ENCODE peak calls at places on chromosome 15, in six cellular contexts. One of them, this sample, is unnamed.

GRCh38 chr15:51776952-51777574 is 25.7 kb downstream of the TMOD2 start:
- DNase-seq in AG10803: peak
- DNase-seq in choroid plexus epithelial cell: peak
- DNase-seq in uterus: peak
- DNase-seq in dorsolateral prefrontal cortex: no peak
- DNase-seq in aorta: peak
- DNase-seq in this sample: no peak

GRCh38 chr15:50189630-50190029 is 7.6 kb downstream of the SLC27A2 start:
- DNase-seq in dorsolateral prefrontal cortex: no peak
- DNase-seq in AG10803: no peak
- DNase-seq in uterus: no peak
- DNase-seq in choroid plexus epithelial cell: no peak
- DNase-seq in aorta: no peak
- DNase-seq in this sample: no peak

GRCh38 chr15:29835301-29835700 is 13.0 kb upstream of the TJP1 start:
- DNase-seq in choroid plexus epithelial cell: peak
- DNase-seq in AG10803: no peak
- DNase-seq in dorsolateral prefrontal cortex: no peak
- DNase-seq in aorta: no peak
- DNase-seq in uterus: no peak
- DNase-seq in this sample: no peak

GRCh38 chr15:58520464-58520863 is 88.7 kb downstream of the LIPC start:
- DNase-seq in aorta: no peak
- DNase-seq in uterus: no peak
- DNase-seq in choroid plexus epithelial cell: no peak
- DNase-seq in AG10803: no peak
- DNase-seq in dorsolateral prefrontal cortex: no peak
- DNase-seq in this sample: no peak

GRCh38 chr15:64740361-64741170 is 34.8 kb downstream of the RBPMS2 start:
- DNase-seq in AG10803: peak
- DNase-seq in choroid plexus epithelial cell: peak
- DNase-seq in aorta: no peak
- DNase-seq in dorsolateral prefrontal cortex: no peak
- DNase-seq in uterus: peak
- DNase-seq in this sample: no peak

GRCh38 chr15:79172801-79173460 is 82.4 kb upstream of the RASGRF1 start:
- DNase-seq in aorta: no peak
- DNase-seq in dorsolateral prefrontal cortex: no peak
- DNase-seq in AG10803: no peak
- DNase-seq in uterus: no peak
- DNase-seq in choroid plexus epithelial cell: no peak
- DNase-seq in this sample: peak

GRCh38 chr15:68196445-68197169 is 8.5 kb downstream of the CALML4 start:
- DNase-seq in dorsolateral prefrontal cortex: no peak
- DNase-seq in choroid plexus epithelial cell: no peak
- DNase-seq in AG10803: no peak
- DNase-seq in uterus: no peak
- DNase-seq in aorta: no peak
- DNase-seq in this sample: peak

GRCh38 chr15:54149115-54149531 is 170.9 kb downstream of the UNC13C start:
- DNase-seq in dorsolateral prefrontal cortex: no peak
- DNase-seq in choroid plexus epithelial cell: peak
- DNase-seq in aorta: no peak
- DNase-seq in uterus: no peak
- DNase-seq in AG10803: no peak
- DNase-seq in this sample: no peak

GRCh38 chr15:35427091-35427490 is 118.9 kb downstream of the DPH6 start:
- DNase-seq in AG10803: peak
- DNase-seq in uterus: no peak
- DNase-seq in dorsolateral prefrontal cortex: no peak
- DNase-seq in choroid plexus epithelial cell: peak
- DNase-seq in aorta: no peak
- DNase-seq in this sample: no peak

GRCh38 chr15:77985031-77985930 is 92.2 kb downstream of the TBC1D2B start:
- DNase-seq in dorsolateral prefrontal cortex: no peak
- DNase-seq in aorta: peak
- DNase-seq in choroid plexus epithelial cell: no peak
- DNase-seq in AG10803: no peak
- DNase-seq in uterus: no peak
- DNase-seq in this sample: no peak

GRCh38 chr15:33859992-33860545 is 108.2 kb upstream of the CHRM5 start:
- DNase-seq in choroid plexus epithelial cell: no peak
- DNase-seq in aorta: no peak
- DNase-seq in AG10803: no peak
- DNase-seq in uterus: no peak
- DNase-seq in dorsolateral prefrontal cortex: no peak
- DNase-seq in this sample: no peak

GRCh38 chr15:65824031-65824743 is 32.1 kb upstream of the DENND4A start:
- DNase-seq in uterus: peak
- DNase-seq in aorta: peak
- DNase-seq in dorsolateral prefrontal cortex: no peak
- DNase-seq in choroid plexus epithelial cell: peak
- DNase-seq in AG10803: peak
- DNase-seq in this sample: no peak

GRCh38 chr15:68561146-68561545 is 17.6 kb upstream of the CORO2B start:
- DNase-seq in uterus: peak
- DNase-seq in dorsolateral prefrontal cortex: no peak
- DNase-seq in aorta: no peak
- DNase-seq in choroid plexus epithelial cell: no peak
- DNase-seq in AG10803: no peak
- DNase-seq in this sample: peak

GRCh38 chr15:87419341-87419740 is 837.2 kb downstream of the NTRK3 start:
- DNase-seq in choroid plexus epithelial cell: no peak
- DNase-seq in uterus: no peak
- DNase-seq in aorta: no peak
- DNase-seq in AG10803: peak
- DNase-seq in dorsolateral prefrontal cortex: no peak
- DNase-seq in this sample: no peak

GRCh38 chr15:52252781-52253180 is 42.8 kb downstream of the MYO5C start:
- DNase-seq in aorta: no peak
- DNase-seq in dorsolateral prefrontal cortex: no peak
- DNase-seq in AG10803: peak
- DNase-seq in choroid plexus epithelial cell: peak
- DNase-seq in uterus: no peak
- DNase-seq in this sample: no peak

GRCh38 chr15:35479423-35479822 is 66.5 kb downstream of the DPH6 start:
- DNase-seq in AG10803: no peak
- DNase-seq in uterus: no peak
- DNase-seq in dorsolateral prefrontal cortex: no peak
- DNase-seq in choroid plexus epithelial cell: no peak
- DNase-seq in aorta: no peak
- DNase-seq in this sample: no peak

GRCh38 chr15:42704492-42704926 is 32.4 kb downstream of the CDAN1 start:
- DNase-seq in AG10803: peak
- DNase-seq in dorsolateral prefrontal cortex: no peak
- DNase-seq in aorta: peak
- DNase-seq in choroid plexus epithelial cell: peak
- DNase-seq in uterus: peak
- DNase-seq in this sample: peak

GRCh38 chr15:62307551-62307950 is 142.5 kb upstream of the C2CD4B start:
- DNase-seq in choroid plexus epithelial cell: peak
- DNase-seq in uterus: no peak
- DNase-seq in aorta: no peak
- DNase-seq in dorsolateral prefrontal cortex: no peak
- DNase-seq in AG10803: peak
- DNase-seq in this sample: no peak

GRCh38 chr15:89457086-89457485 is 39.3 kb downstream of the RHCG start:
- DNase-seq in aorta: no peak
- DNase-seq in AG10803: peak
- DNase-seq in dorsolateral prefrontal cortex: no peak
- DNase-seq in choroid plexus epithelial cell: peak
- DNase-seq in uterus: no peak
- DNase-seq in this sample: no peak

GRCh38 chr15:92833493-92834271 is 66.4 kb upstream of the CHD2 start:
- DNase-seq in aorta: no peak
- DNase-seq in AG10803: no peak
- DNase-seq in choroid plexus epithelial cell: no peak
- DNase-seq in uterus: no peak
- DNase-seq in dorsolateral prefrontal cortex: no peak
- DNase-seq in this sample: no peak

GRCh38 chr15:90840157-90840855 is 28.1 kb upstream of the FURIN start:
- DNase-seq in choroid plexus epithelial cell: no peak
- DNase-seq in dorsolateral prefrontal cortex: no peak
- DNase-seq in aorta: no peak
- DNase-seq in uterus: no peak
- DNase-seq in AG10803: no peak
- DNase-seq in this sample: no peak
- H3K4me3 ChIP-seq in choroid plexus epithelial cell: no peak
- H3K4me3 ChIP-seq in dorsolateral prefrontal cortex: no peak
- H3K4me3 ChIP-seq in aorta: no peak
- H3K4me3 ChIP-seq in uterus: no peak
- H3K4me3 ChIP-seq in AG10803: no peak
- H3K4me3 ChIP-seq in this sample: no peak

GRCh38 chr15:84731774-84732173 is 15.8 kb upstream of the SEC11A start:
- DNase-seq in AG10803: peak
- DNase-seq in choroid plexus epithelial cell: peak
- DNase-seq in uterus: no peak
- DNase-seq in aorta: no peak
- DNase-seq in dorsolateral prefrontal cortex: no peak
- DNase-seq in this sample: no peak

GRCh38 chr15:84737005-84737404 is 11.4 kb upstream of the ZNF592 start:
- DNase-seq in dorsolateral prefrontal cortex: no peak
- DNase-seq in choroid plexus epithelial cell: no peak
- DNase-seq in aorta: no peak
- DNase-seq in uterus: no peak
- DNase-seq in AG10803: no peak
- DNase-seq in this sample: no peak

GRCh38 chr15:84740691-84741090 is 7.7 kb upstream of the ZNF592 start:
- DNase-seq in dorsolateral prefrontal cortex: no peak
- DNase-seq in uterus: no peak
- DNase-seq in AG10803: no peak
- DNase-seq in choroid plexus epithelial cell: no peak
- DNase-seq in aorta: no peak
- DNase-seq in this sample: no peak

GRCh38 chr15:84736375-84736774 is 12.0 kb upstream of the ZNF592 start:
- DNase-seq in AG10803: no peak
- DNase-seq in aorta: no peak
- DNase-seq in choroid plexus epithelial cell: no peak
- DNase-seq in dorsolateral prefrontal cortex: no peak
- DNase-seq in uterus: no peak
- DNase-seq in this sample: no peak

DNA sequence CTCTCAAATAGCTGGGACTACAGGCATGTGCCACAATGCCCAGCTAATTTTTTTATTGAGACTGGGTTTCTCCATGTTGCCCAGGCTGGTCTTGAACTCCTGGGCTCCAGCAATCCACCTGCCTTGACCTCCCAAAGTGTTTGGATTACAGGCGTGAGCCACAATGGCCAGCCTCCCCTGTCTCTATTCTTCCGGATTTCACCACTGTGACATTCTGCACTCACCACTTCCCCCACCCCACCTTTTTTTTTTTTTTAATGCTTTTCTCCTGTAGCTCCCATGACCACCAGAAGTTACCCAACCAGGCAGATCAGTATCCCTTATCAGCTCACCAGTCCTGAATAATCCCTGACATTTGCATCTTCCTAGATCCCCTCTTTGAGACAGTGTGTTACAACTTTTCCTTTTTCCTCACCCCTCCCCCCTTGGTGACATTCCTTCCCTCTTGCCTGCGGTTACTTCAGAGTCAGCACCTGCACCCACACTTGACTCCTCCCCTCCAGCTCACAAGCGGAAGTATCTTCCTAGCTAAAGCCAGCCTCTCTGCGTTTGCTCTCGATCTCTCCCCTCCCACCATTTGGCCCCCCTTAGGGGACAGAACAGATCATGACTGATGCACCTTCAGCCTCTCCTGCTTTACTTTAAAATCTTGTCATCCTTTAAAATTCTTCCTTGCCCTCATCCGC is 13.5 kb upstream of the ZNF592 start:
- DNase-seq in AG10803: no peak
- DNase-seq in choroid plexus epithelial cell: peak
- DNase-seq in dorsolateral prefrontal cortex: no peak
- DNase-seq in aorta: peak
- DNase-seq in uterus: no peak
- DNase-seq in this sample: no peak
- H3K4me3 ChIP-seq in AG10803: no peak
- H3K4me3 ChIP-seq in choroid plexus epithelial cell: peak
- H3K4me3 ChIP-seq in dorsolateral prefrontal cortex: no peak
- H3K4me3 ChIP-seq in aorta: no peak
- H3K4me3 ChIP-seq in uterus: no peak
- H3K4me3 ChIP-seq in this sample: peak

DNA sequence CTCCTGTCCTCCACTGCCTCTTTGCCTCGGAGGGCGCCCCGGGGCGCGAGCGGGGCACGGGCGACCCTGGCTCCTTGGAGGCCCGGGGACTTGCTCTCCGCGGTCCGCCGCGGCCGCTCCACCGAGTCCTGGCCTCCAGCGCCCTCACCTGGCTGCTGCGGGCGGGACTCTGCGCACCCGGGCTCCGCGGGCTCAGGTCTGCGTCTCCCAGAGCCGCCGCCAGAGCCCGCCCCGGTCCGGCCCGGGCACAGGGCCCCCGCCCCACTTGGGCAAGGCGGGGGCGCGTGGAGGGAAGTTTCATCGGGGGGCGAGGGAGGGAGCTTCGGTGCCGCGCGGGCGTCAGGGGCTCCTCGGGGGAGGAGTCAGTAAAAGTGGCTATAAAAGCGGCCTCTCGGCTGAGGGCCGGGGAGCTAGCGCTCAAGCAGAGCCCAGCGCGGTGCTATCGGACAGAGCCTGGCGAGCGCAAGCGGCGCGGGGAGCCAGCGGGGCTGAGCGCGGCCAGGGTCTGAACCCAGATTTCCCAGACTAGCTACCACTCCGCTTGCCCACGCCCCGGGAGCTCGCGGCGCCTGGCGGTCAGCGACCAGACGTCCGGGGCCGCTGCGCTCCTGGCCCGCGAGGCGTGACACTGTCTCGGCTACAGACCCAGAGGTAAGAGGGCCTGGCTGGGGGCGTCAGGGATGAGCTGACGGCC is at the start of gene CEMIP:
- DNase-seq in dorsolateral prefrontal cortex: peak
- DNase-seq in AG10803: peak
- DNase-seq in choroid plexus epithelial cell: peak
- DNase-seq in aorta: peak
- DNase-seq in uterus: peak
- DNase-seq in this sample: no peak
- H3K4me3 ChIP-seq in dorsolateral prefrontal cortex: peak
- H3K4me3 ChIP-seq in AG10803: peak
- H3K4me3 ChIP-seq in choroid plexus epithelial cell: peak
- H3K4me3 ChIP-seq in aorta: peak
- H3K4me3 ChIP-seq in uterus: peak
- H3K4me3 ChIP-seq in this sample: peak

DNA sequence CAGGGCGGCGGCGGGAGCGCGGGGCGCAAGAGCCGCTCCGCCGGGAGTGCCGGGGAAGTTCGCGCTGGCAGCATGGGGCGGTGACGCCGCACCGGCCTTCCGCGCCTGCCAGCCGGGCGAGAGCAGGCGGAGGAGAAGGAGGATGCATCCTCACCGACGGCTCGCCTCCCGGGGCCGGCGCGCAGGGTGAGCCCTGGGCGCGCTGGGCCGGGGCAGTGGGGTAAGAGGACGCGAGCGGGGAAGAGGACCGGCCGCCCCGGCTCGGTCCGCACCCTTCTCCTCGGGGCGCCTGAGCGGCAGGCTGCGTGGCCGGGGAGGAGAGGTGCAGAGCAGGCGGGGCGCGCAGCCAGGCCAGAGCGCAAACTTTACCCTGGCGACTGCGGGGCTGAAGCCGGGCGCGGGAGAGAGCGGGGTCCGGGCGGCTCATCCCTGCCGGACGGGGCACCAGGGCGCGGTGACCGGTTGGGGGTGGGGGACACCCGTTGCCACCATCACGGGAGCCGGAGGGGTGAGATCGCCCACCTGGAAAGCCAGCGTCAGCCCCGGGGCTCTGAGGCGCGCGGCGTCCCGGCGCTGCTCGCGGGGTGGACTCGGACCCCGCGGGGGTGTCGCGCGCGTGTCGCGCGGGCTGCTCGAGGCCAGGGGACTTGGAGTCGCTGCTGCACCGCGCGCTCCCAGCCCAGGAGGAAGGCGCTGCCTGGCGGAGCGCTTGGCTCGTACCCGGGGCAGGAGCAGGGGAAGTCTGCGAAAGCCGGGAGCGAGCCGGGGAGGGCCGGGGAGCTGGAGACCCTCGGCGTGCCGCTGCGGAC is 541 bp downstream of the GABRA5 start:
- DNase-seq in uterus: no peak
- DNase-seq in dorsolateral prefrontal cortex: no peak
- DNase-seq in aorta: no peak
- DNase-seq in AG10803: peak
- DNase-seq in choroid plexus epithelial cell: no peak
- DNase-seq in this sample: no peak
- H3K4me3 ChIP-seq in uterus: no peak
- H3K4me3 ChIP-seq in dorsolateral prefrontal cortex: peak
- H3K4me3 ChIP-seq in aorta: peak
- H3K4me3 ChIP-seq in AG10803: peak
- H3K4me3 ChIP-seq in choroid plexus epithelial cell: no peak
- H3K4me3 ChIP-seq in this sample: peak

This sample was measured in coronary artery.